ENCODE peak calls at places on chromosomes 7 and 10, in eight cellular contexts. X is hepatocyte, U is brain microvascular endothelial cell, P is RWPE1, M is fibroblast of lung, L is ovary, Q is Peyer's patch, Y is HFFc6. D is an unnamed sample.

GRCh38 chr7:91243591-91244368 is 20.5 kb upstream of the FZD1 start:
- DNase-seq in P (no peak), Q (no peak), X (no peak), U (no peak), L (no peak), Y (peak), M (peak), D (no peak)

GRCh38 chr10:71547841-71548493 is 151.2 kb downstream of the CDH23 start:
- DNase-seq in L (peak), M (peak), Q (no peak), Y (no peak), U (peak), P (no peak), X (peak), D (no peak)

GRCh38 chr7:108972009-108972408 is 402.3 kb downstream of the DNAJB9 start:
- DNase-seq in X (no peak), L (no peak), Y (no peak), P (no peak), U (no peak), Q (no peak), M (peak), D (no peak)

GRCh38 chr7:103124429-103124979 is 24.4 kb downstream of the NAPEPLD start:
- DNase-seq in P (no peak), U (no peak), M (no peak), Q (no peak), Y (no peak), L (no peak), X (no peak), D (no peak)

GRCh38 chr10:6406220-6407033 is 173.6 kb downstream of the PRKCQ start:
- DNase-seq in M (peak), U (peak), P (peak), X (no peak), L (no peak), Q (no peak), Y (peak), D (no peak)

GRCh38 chr7:30612658-30613265 is 18.1 kb downstream of the GARS1 start:
- DNase-seq in P (peak), X (no peak), Y (peak), L (no peak), Q (no peak), U (peak), M (peak), D (no peak)

GRCh38 chr10:128952856-128953255 is 514.2 kb upstream of the MGMT start:
- DNase-seq in L (no peak), M (no peak), P (no peak), X (no peak), Y (no peak), U (no peak), Q (no peak), D (no peak)

GRCh38 chr10:17784701-17785100 is 24.4 kb upstream of the MRC1 start:
- DNase-seq in Y (peak), X (no peak), L (no peak), M (peak), U (peak), P (peak), Q (no peak), D (no peak)

GRCh38 chr7:54969190-54969967 is 49.4 kb upstream of the EGFR start:
- DNase-seq in P (peak), Q (no peak), Y (peak), U (peak), M (peak), L (no peak), X (no peak), D (no peak)

GRCh38 chr7:26937306-26937705 is 72.9 kb upstream of the SKAP2 start:
- DNase-seq in M (no peak), Y (no peak), U (no peak), X (no peak), Q (no peak), P (no peak), L (no peak), D (no peak)

GRCh38 chr10:131210181-131210580 is 101.3 kb downstream of the TCERG1L start:
- DNase-seq in Y (no peak), P (no peak), U (no peak), L (no peak), Q (no peak), M (no peak), X (no peak), D (no peak)

GRCh38 chr7:412313-412710 is 107.3 kb downstream of the PDGFA start:
- DNase-seq in M (no peak), P (no peak), U (no peak), Y (no peak), X (no peak), Q (no peak), L (no peak), D (no peak)

GRCh38 chr10:61903184-61903990 is 1.9 kb downstream of the ARID5B start:
- DNase-seq in L (peak), Y (peak), P (peak), U (no peak), X (peak), M (peak), Q (peak), D (no peak)

GRCh38 chr10:61635946-61636345 is 26.8 kb upstream of the CABCOCO1 start:
- DNase-seq in U (no peak), Y (peak), L (no peak), Q (no peak), X (no peak), P (peak), M (peak), D (no peak)

GRCh38 chr10:119726291-119727261 is 726 bp downstream of the INPP5F start:
- DNase-seq in Y (no peak), P (no peak), U (no peak), L (no peak), M (no peak), Q (no peak), X (no peak), D (peak)

GRCh38 chr10:131786756-131787605 is 113.8 kb upstream of the PPP2R2D start:
- DNase-seq in P (peak), Q (no peak), U (peak), X (peak), L (peak), Y (peak), M (peak), D (no peak)

GRCh38 chr7:40879941-40880558 is 745.2 kb downstream of the SUGCT start:
- DNase-seq in Q (no peak), P (no peak), Y (peak), M (peak), L (no peak), U (peak), X (no peak), D (no peak)

GRCh38 chr10:96587255-96588059 is 645 bp upstream of the TM9SF3 start:
- DNase-seq in M (peak), L (peak), Q (peak), U (peak), X (no peak), P (peak), Y (peak), D (no peak)

GRCh38 chr7:45716380-45717203 is 142.4 kb downstream of the ADCY1 start:
- DNase-seq in X (no peak), U (no peak), L (no peak), Q (no peak), P (no peak), Y (no peak), M (no peak), D (no peak)

GRCh38 chr10:97475936-97476594 is 22.2 kb downstream of the MMS19 start:
- DNase-seq in P (no peak), U (peak), X (no peak), M (peak), L (no peak), Q (no peak), Y (peak), D (no peak)

GRCh38 chr7:129146237-129146979 is 1.9 kb downstream of the TSPAN33 start:
- DNase-seq in Y (no peak), P (no peak), U (no peak), Q (peak), X (no peak), M (no peak), L (no peak), D (no peak)

GRCh38 chr7:16841681-16842080 is 36.9 kb upstream of the AGR2 start:
- DNase-seq in Q (no peak), Y (no peak), P (no peak), M (peak), U (peak), X (peak), L (no peak), D (no peak)

GRCh38 chr7:85516675-85517074 is 329.8 kb upstream of the SEMA3D start:
- DNase-seq in M (peak), X (no peak), L (no peak), Q (no peak), Y (no peak), P (no peak), U (peak), D (no peak)

GRCh38 chr7:19713676-19714075 is 4.8 kb upstream of the POLR1F start:
- DNase-seq in M (peak), U (peak), L (no peak), P (peak), Y (peak), Q (peak), X (peak), D (no peak)

GRCh38 chr10:28201666-28202400 is 101.0 kb downstream of the MPP7 start:
- DNase-seq in X (no peak), M (peak), Q (no peak), U (no peak), L (no peak), P (no peak), Y (no peak), D (no peak)

GRCh38 chr7:143360788-143361551 is 1.5 kb downstream of the FAM131B start:
- DNase-seq in X (no peak), L (no peak), M (no peak), Y (no peak), P (no peak), Q (no peak), U (no peak), D (no peak)

GRCh38 chr10:126421745-126422144 is 33.5 kb upstream of the ADAM12 start:
- DNase-seq in L (no peak), Y (peak), M (peak), U (peak), P (no peak), Q (no peak), X (peak), D (no peak)

DNA sequence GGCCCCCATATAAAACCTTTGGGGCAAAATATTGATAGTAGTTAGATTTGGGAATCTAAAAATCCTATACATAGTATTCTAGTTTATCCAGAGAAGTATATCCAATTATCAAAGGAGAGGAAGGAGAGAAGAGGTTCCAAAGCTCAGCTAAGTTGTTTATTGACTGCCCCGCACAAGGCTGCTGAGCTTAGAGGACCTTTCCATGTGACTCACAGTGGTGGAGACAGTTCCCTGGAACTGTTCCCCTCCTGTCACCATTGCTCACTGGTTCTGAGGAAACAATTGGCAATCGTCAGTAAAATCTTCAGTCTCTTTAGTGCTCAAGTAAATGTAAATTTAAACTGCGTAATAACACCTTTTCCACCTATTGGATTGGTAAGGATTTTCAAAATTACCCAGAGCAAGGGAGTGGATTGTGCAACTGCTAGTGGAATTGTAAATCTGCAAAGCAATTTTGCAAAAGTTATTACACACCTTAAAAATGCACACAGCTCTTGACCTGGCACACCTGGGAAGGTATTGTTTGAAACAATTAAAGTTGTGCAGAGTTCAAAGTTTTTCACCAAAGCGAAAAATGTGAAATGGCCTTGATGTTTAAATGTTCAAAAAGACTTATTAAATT is 63.1 kb downstream of the EEPD1 start:
- DNase-seq in Y (peak), X (peak), P (no peak), L (no peak), Q (no peak), U (peak), M (peak), D (no peak)
- TF ChIP-seq CTCF in Y (no peak), X (no peak), P (no peak), L (no peak), Q (no peak), U (no peak), M (no peak), D (no peak)

GRCh38 chr10:13352519-13352918 is 4.4 kb upstream of the SEPHS1 start:
- DNase-seq in P (no peak), Y (no peak), U (no peak), L (no peak), Q (no peak), M (no peak), X (no peak), D (no peak)
- TF ChIP-seq CTCF in P (no peak), Y (no peak), U (no peak), L (no peak), Q (no peak), M (no peak), X (no peak), D (no peak)

GRCh38 chr10:31466313-31466712 is 147.3 kb downstream of the ZEB1 start:
- DNase-seq in L (no peak), M (no peak), P (no peak), X (no peak), U (no peak), Q (no peak), Y (no peak), D (no peak)

GRCh38 chr10:31464552-31464951 is 145.5 kb downstream of the ZEB1 start:
- DNase-seq in Q (no peak), P (no peak), X (no peak), L (no peak), U (no peak), M (no peak), Y (no peak), D (no peak)

GRCh38 chr10:31468536-31468859 is 149.5 kb downstream of the ZEB1 start:
- DNase-seq in Y (no peak), Q (no peak), U (no peak), M (no peak), P (no peak), X (no peak), L (no peak), D (no peak)

DNA sequence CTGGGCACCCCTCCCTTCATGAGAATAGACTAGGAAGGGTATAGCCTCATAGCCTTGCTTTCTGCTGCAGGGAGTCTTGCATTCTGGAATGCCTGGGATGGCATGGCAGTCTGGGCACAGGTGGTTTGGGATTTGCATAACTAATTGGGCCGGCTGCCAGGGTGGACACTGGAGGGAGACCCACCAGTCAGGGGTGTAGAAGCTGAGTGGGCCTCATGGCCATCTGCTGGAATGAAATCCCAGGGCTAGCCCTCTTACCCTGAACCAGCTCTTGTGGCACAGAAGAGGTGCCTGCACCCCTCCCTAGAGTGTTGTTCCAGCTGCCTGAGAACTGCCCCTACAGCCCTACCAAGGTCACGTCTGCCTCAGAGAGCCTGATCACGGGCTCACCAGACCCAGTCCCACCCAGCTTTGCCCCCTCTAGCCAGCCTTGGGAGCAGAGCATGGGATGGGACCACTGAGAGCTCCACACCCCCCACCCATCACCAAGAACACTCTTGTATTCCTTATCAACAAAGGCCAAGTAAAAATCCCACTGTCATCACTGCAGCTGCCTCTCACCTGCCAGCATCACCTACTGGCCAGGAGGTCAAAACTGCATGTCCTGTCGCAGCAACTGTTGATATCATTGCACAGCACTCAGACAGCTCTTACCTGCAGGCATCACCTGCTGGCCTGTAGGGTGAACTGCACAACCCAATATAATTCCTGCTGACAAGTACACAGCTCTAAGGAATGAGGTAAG is 148.9 kb downstream of the ZEB1 start:
- DNase-seq in X (peak), Y (no peak), M (peak), U (no peak), Q (no peak), P (no peak), L (no peak), D (no peak)
- TF ChIP-seq CTCF in X (peak), Y (peak), M (peak), U (peak), Q (peak), P (peak), L (no peak), D (no peak)

GRCh38 chr10:121823993-121824463 is 103.8 kb downstream of the ATE1 start:
- DNase-seq in Y (peak), M (peak), U (peak), Q (no peak), P (peak), X (peak), L (no peak), D (no peak)
- TF ChIP-seq CTCF in Y (peak), M (peak), U (peak), Q (peak), P (peak), X (peak), L (no peak), D (no peak)

D was measured in omental fat pad.